ENCODE peak calls at places on chromosomes 6 and 20, in five cellular contexts. T is PC-9, H is HCT116, G is body of pancreas, P is HL-60. K is an unnamed sample.

GRCh38 chr6:167713088-167713475 is 113.6 kb upstream of the AFDN start:
- DNase-seq in G (no peak), P (no peak), T (no peak), H (no peak), K (no peak)

GRCh38 chr6:157763129-157763893 is 59.7 kb upstream of the SNX9 start:
- DNase-seq in P (no peak), G (peak), H (peak), T (peak), K (peak)

GRCh38 chr6:69594405-69594804 is 202.4 kb downstream of the LMBRD1 start:
- DNase-seq in H (no peak), P (no peak), G (no peak), T (no peak), K (no peak)

GRCh38 chr6:134683783-134684765 is 265.8 kb downstream of the ALDH8A1 start:
- DNase-seq in H (no peak), G (no peak), P (no peak), T (no peak), K (no peak)

GRCh38 chr20:44773070-44773829 is 27.6 kb downstream of the KCNK15 start:
- DNase-seq in T (no peak), H (no peak), P (no peak), G (no peak), K (no peak)

GRCh38 chr6:13710552-13711383 is 867 bp downstream of the RANBP9 start:
- DNase-seq in T (peak), G (peak), P (peak), H (no peak), K (no peak)

GRCh38 chr6:127340171-127340570 is 3.2 kb downstream of the ECHDC1 start:
- DNase-seq in G (no peak), T (no peak), P (no peak), H (no peak), K (no peak)

GRCh38 chr6:169472786-169473416 is 219.3 kb upstream of the THBS2 start:
- DNase-seq in P (no peak), T (no peak), G (no peak), H (no peak), K (no peak)

GRCh38 chr6:117481278-117481925 is 1.1 kb upstream of the DCBLD1 start:
- DNase-seq in H (no peak), G (no peak), T (no peak), P (no peak), K (no peak)
- H3K4me3 ChIP-seq in H (no peak), G (no peak), T (peak), P (no peak), K (peak)

GRCh38 chr20:4449977-4450715 is 271.6 kb upstream of the PRND start:
- DNase-seq in H (peak), T (no peak), G (no peak), P (no peak), K (no peak)
- TF ChIP-seq CTCF in H (peak), T (no peak), G (no peak), P (no peak), K (no peak)

DNA sequence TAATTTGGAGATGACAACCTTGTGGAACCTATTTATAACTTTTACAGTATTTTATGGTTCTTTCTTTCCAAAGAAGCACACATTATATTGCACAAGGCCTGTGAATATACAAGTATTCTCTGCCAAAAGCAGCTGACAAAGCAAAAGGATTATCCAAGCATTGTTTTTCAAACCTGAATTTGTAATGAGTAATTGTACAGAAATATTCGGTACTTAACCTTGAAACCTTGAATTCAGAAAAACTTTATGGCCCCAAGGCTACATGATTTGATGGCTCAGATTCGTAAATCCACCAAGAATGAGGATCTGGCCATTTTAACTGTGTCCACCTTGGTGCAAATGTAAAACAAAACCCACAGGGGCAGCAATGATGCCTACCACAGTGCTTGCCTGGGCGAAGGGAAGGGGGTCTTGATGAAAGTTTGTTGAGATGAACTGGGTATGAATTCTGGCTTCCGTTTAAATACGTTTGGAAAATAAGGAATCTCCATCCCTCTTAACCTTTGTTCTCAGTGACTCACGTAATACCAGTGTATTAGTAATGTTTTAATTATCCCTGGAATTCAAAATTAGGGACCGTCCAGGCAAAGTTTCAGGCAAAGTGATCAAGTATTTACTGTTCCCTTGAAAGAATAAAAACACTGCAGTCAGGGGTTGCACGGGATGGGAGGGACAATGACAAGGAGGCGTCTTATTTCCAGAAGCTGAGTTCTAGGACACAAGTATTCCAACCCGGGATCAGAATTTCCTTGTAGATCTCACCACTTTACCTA is 2.7 kb upstream of the RBM24 start:
- DNase-seq in H (no peak), G (no peak), P (no peak), T (peak), K (no peak)
- H3K4me3 ChIP-seq in H (peak), G (no peak), P (no peak), T (no peak), K (no peak)

GRCh38 chr6:45441811-45442453 is 64.2 kb upstream of the SUPT3H start:
- DNase-seq in G (no peak), T (no peak), H (no peak), P (no peak), K (no peak)
- TF ChIP-seq CTCF in G (no peak), T (no peak), H (no peak), P (no peak), K (no peak)

DNA sequence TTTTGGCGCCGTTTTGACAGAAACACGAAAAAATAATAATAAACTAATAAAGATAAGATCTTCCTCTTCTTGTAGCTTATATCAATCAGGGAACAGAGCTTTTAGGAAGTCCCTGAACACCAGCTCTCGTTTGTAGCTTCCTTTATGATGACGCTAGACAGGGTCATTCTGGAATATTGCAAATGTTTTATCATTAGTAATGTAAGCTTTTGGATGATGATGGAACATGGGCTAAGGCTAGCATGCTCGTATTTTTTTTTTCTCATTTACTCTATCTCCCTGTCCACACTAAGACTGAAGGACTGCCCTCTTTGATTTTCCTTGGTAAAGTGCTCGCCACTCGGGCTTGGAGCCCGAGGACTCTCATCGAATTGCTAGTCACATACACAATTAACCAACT is 22.1 kb upstream of the POM121L2 start:
- DNase-seq in G (no peak), H (no peak), P (no peak), T (no peak), K (no peak)
- H3K4me3 ChIP-seq in G (no peak), H (peak), P (no peak), T (peak), K (no peak)

DNA sequence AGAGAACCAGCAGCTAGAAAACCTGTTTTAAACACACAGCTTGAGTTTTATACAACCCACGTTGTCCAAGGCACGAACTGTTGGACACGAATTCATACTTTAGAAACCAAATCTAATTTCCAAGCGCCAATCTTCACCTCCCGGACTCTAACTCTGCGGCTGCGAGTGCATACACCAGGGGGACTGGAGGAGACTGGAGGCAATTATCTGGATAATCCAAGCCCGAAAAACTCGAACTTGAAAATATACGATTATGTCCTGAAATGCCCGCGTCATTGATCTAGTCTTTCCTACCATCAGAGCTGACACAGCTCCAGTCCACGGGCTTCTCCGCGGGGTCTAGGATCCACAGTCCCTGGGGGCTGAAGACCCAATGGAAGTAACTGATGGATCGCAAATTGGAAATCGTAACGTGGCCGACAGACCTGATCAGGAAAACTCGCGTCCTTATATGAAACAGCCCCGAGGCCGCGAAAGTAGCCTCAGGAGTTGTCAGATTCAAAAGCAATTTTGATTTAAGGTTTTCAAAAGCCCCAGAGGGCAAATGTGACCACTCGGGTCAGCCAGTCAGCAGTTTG is 809 bp upstream of the HEY2 start:
- DNase-seq in T (no peak), P (no peak), G (no peak), H (no peak), K (no peak)
- TF ChIP-seq CTCF in T (no peak), P (no peak), G (no peak), H (no peak), K (peak)

K was measured in ascending aorta.